ENCODE peak calls at places on chromosomes 16 and 17, in nine cellular contexts. One of them, this sample, is unnamed.

GRCh38 chr17:5610956-5611355 is 26.6 kb upstream of the NLRP1 start:
- DNase-seq in fibroblast of pulmonary artery: no peak
- DNase-seq in OCI-LY7: no peak
- DNase-seq in mucosa of descending colon: no peak
- DNase-seq in psoas muscle: no peak
- DNase-seq in lower leg skin: peak
- DNase-seq in thoracic aorta: no peak
- DNase-seq in neural progenitor cell: no peak
- DNase-seq in right atrium auricular region: no peak
- DNase-seq in this sample: no peak

GRCh38 chr17:40315678-40316570 is 6.9 kb downstream of the RARA start:
- DNase-seq in fibroblast of pulmonary artery: no peak
- DNase-seq in OCI-LY7: no peak
- DNase-seq in mucosa of descending colon: peak
- DNase-seq in psoas muscle: peak
- DNase-seq in lower leg skin: no peak
- DNase-seq in thoracic aorta: no peak
- DNase-seq in neural progenitor cell: no peak
- DNase-seq in right atrium auricular region: no peak
- DNase-seq in this sample: no peak

GRCh38 chr16:23836404-23837291 is 865 bp downstream of the PRKCB start:
- DNase-seq in fibroblast of pulmonary artery: no peak
- DNase-seq in OCI-LY7: peak
- DNase-seq in mucosa of descending colon: peak
- DNase-seq in psoas muscle: peak
- DNase-seq in lower leg skin: no peak
- DNase-seq in thoracic aorta: no peak
- DNase-seq in neural progenitor cell: peak
- DNase-seq in right atrium auricular region: no peak
- DNase-seq in this sample: peak

GRCh38 chr16:19330801-19331484 is 45.4 kb downstream of the CLEC19A start:
- DNase-seq in fibroblast of pulmonary artery: no peak
- DNase-seq in OCI-LY7: no peak
- DNase-seq in mucosa of descending colon: no peak
- DNase-seq in psoas muscle: no peak
- DNase-seq in lower leg skin: no peak
- DNase-seq in thoracic aorta: no peak
- DNase-seq in neural progenitor cell: no peak
- DNase-seq in right atrium auricular region: no peak
- DNase-seq in this sample: no peak

GRCh38 chr16:30780021-30780420 is 7.0 kb downstream of the ZNF629 start:
- DNase-seq in fibroblast of pulmonary artery: no peak
- DNase-seq in OCI-LY7: no peak
- DNase-seq in mucosa of descending colon: no peak
- DNase-seq in psoas muscle: no peak
- DNase-seq in lower leg skin: no peak
- DNase-seq in thoracic aorta: no peak
- DNase-seq in neural progenitor cell: no peak
- DNase-seq in right atrium auricular region: no peak
- DNase-seq in this sample: no peak

GRCh38 chr16:8712589-8713361 is 38.4 kb downstream of the ABAT start:
- DNase-seq in fibroblast of pulmonary artery: no peak
- DNase-seq in OCI-LY7: no peak
- DNase-seq in mucosa of descending colon: no peak
- DNase-seq in psoas muscle: no peak
- DNase-seq in lower leg skin: no peak
- DNase-seq in thoracic aorta: no peak
- DNase-seq in neural progenitor cell: peak
- DNase-seq in right atrium auricular region: no peak
- DNase-seq in this sample: no peak

GRCh38 chr17:61354895-61355294 is 44.7 kb upstream of the TBX2 start:
- DNase-seq in fibroblast of pulmonary artery: no peak
- DNase-seq in OCI-LY7: no peak
- DNase-seq in mucosa of descending colon: no peak
- DNase-seq in psoas muscle: no peak
- DNase-seq in lower leg skin: no peak
- DNase-seq in thoracic aorta: no peak
- DNase-seq in neural progenitor cell: peak
- DNase-seq in right atrium auricular region: no peak
- DNase-seq in this sample: no peak

GRCh38 chr17:47837401-47838039 is 3.6 kb downstream of the SCRN2 start:
- DNase-seq in fibroblast of pulmonary artery: no peak
- DNase-seq in OCI-LY7: no peak
- DNase-seq in mucosa of descending colon: no peak
- DNase-seq in psoas muscle: no peak
- DNase-seq in lower leg skin: no peak
- DNase-seq in thoracic aorta: no peak
- DNase-seq in neural progenitor cell: no peak
- DNase-seq in right atrium auricular region: no peak
- DNase-seq in this sample: no peak

DNA sequence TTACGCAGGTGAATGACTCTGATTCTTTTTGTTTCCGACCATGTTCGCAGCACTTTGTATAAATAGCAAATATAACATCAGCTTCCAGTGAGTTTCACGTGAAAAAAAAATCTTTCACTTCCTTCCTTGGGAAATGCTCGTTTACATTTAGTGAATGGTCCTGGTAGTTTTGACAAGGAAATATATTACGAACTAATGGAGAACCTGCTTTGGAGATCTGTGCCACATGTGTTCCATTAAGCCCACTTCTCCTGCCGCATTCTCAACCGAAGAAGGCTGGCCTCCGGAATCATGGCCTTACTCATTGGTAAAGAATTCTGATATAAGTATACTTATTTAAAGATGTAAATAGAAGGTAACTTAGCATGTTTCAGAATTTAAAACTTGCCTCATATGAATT is 3.6 kb downstream of the CRAMP1 start:
- DNase-seq in fibroblast of pulmonary artery: no peak
- DNase-seq in OCI-LY7: no peak
- DNase-seq in mucosa of descending colon: no peak
- DNase-seq in psoas muscle: no peak
- DNase-seq in lower leg skin: no peak
- DNase-seq in thoracic aorta: no peak
- DNase-seq in neural progenitor cell: no peak
- DNase-seq in right atrium auricular region: no peak
- DNase-seq in this sample: no peak
- H3K4me3 ChIP-seq in fibroblast of pulmonary artery: peak
- H3K4me3 ChIP-seq in OCI-LY7: no peak
- H3K4me3 ChIP-seq in mucosa of descending colon: no peak
- H3K4me3 ChIP-seq in psoas muscle: peak
- H3K4me3 ChIP-seq in lower leg skin: no peak
- H3K4me3 ChIP-seq in thoracic aorta: no peak
- H3K4me3 ChIP-seq in neural progenitor cell: peak
- H3K4me3 ChIP-seq in right atrium auricular region: peak
- H3K4me3 ChIP-seq in this sample: no peak

GRCh38 chr17:1186923-1187771 is 7.4 kb upstream of the ABR start:
- DNase-seq in fibroblast of pulmonary artery: peak
- DNase-seq in OCI-LY7: peak
- DNase-seq in mucosa of descending colon: peak
- DNase-seq in psoas muscle: peak
- DNase-seq in lower leg skin: peak
- DNase-seq in thoracic aorta: no peak
- DNase-seq in neural progenitor cell: peak
- DNase-seq in right atrium auricular region: peak
- DNase-seq in this sample: peak
- H3K4me3 ChIP-seq in fibroblast of pulmonary artery: no peak
- H3K4me3 ChIP-seq in OCI-LY7: no peak
- H3K4me3 ChIP-seq in mucosa of descending colon: no peak
- H3K4me3 ChIP-seq in psoas muscle: peak
- H3K4me3 ChIP-seq in lower leg skin: no peak
- H3K4me3 ChIP-seq in thoracic aorta: peak
- H3K4me3 ChIP-seq in neural progenitor cell: no peak
- H3K4me3 ChIP-seq in right atrium auricular region: peak
- H3K4me3 ChIP-seq in this sample: no peak

GRCh38 chr17:4023220-4023619 is 59.0 kb upstream of the ATP2A3 start:
- DNase-seq in fibroblast of pulmonary artery: no peak
- DNase-seq in OCI-LY7: no peak
- DNase-seq in mucosa of descending colon: no peak
- DNase-seq in psoas muscle: no peak
- DNase-seq in lower leg skin: no peak
- DNase-seq in thoracic aorta: no peak
- DNase-seq in neural progenitor cell: no peak
- DNase-seq in right atrium auricular region: no peak
- DNase-seq in this sample: no peak
- H3K4me3 ChIP-seq in fibroblast of pulmonary artery: no peak
- H3K4me3 ChIP-seq in OCI-LY7: no peak
- H3K4me3 ChIP-seq in mucosa of descending colon: no peak
- H3K4me3 ChIP-seq in psoas muscle: no peak
- H3K4me3 ChIP-seq in lower leg skin: no peak
- H3K4me3 ChIP-seq in thoracic aorta: no peak
- H3K4me3 ChIP-seq in neural progenitor cell: no peak
- H3K4me3 ChIP-seq in right atrium auricular region: no peak
- H3K4me3 ChIP-seq in this sample: no peak

GRCh38 chr17:17873450-17873991 is 36.7 kb upstream of the SREBF1 start:
- DNase-seq in fibroblast of pulmonary artery: no peak
- DNase-seq in OCI-LY7: no peak
- DNase-seq in mucosa of descending colon: no peak
- DNase-seq in psoas muscle: no peak
- DNase-seq in lower leg skin: no peak
- DNase-seq in thoracic aorta: no peak
- DNase-seq in neural progenitor cell: no peak
- DNase-seq in right atrium auricular region: no peak
- DNase-seq in this sample: no peak
- H3K4me3 ChIP-seq in fibroblast of pulmonary artery: no peak
- H3K4me3 ChIP-seq in OCI-LY7: no peak
- H3K4me3 ChIP-seq in mucosa of descending colon: no peak
- H3K4me3 ChIP-seq in psoas muscle: no peak
- H3K4me3 ChIP-seq in lower leg skin: no peak
- H3K4me3 ChIP-seq in thoracic aorta: no peak
- H3K4me3 ChIP-seq in neural progenitor cell: no peak
- H3K4me3 ChIP-seq in right atrium auricular region: no peak
- H3K4me3 ChIP-seq in this sample: no peak

DNA sequence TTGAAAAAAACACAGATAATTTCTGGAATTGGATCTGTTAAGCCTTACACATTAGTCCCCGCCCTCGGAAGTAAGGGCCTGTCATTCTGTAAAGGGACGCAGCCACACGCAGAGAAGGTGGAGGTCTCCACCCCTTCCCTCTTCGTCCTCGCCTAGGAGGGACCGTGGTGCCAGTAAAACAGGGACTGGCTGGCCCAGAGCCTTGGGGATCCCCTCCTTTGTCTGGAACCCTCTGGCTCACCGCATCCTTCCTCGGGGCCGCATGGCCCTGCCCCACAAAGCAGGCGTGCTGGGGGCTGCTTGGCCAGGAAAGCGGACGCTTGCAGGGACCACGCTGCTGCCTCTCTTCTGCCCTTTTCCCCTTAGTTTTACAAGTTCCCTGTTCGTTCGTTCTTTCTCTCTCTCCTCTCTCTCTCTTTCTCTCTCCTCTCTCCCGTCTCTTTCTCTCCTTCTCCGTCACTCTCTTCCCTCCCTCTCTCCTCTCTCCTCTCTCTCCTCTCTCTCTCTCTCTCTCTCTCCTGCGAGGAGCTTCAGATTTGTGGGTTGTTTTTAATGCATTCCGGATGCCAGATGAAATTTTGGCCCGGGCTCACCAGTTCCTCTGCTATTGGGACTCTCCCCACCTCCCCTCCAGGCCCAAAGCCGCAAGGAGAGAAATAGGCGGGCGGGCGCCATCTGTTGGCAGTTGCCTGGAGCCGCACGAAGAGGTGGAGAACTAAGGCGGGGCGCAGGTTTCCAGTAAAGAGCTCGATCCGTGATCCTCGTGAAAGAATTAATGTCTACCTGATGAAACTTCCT is 35.1 kb upstream of the CDRT4 start:
- DNase-seq in fibroblast of pulmonary artery: peak
- DNase-seq in OCI-LY7: peak
- DNase-seq in mucosa of descending colon: peak
- DNase-seq in psoas muscle: peak
- DNase-seq in lower leg skin: peak
- DNase-seq in thoracic aorta: peak
- DNase-seq in neural progenitor cell: peak
- DNase-seq in right atrium auricular region: peak
- DNase-seq in this sample: peak
- H3K4me3 ChIP-seq in fibroblast of pulmonary artery: peak
- H3K4me3 ChIP-seq in OCI-LY7: peak
- H3K4me3 ChIP-seq in mucosa of descending colon: no peak
- H3K4me3 ChIP-seq in psoas muscle: peak
- H3K4me3 ChIP-seq in lower leg skin: no peak
- H3K4me3 ChIP-seq in thoracic aorta: peak
- H3K4me3 ChIP-seq in neural progenitor cell: no peak
- H3K4me3 ChIP-seq in right atrium auricular region: peak
- H3K4me3 ChIP-seq in this sample: no peak

GRCh38 chr16:17131351-17131750 is 339.4 kb downstream of the XYLT1 start:
- DNase-seq in fibroblast of pulmonary artery: no peak
- DNase-seq in OCI-LY7: no peak
- DNase-seq in mucosa of descending colon: no peak
- DNase-seq in psoas muscle: no peak
- DNase-seq in lower leg skin: no peak
- DNase-seq in thoracic aorta: no peak
- DNase-seq in neural progenitor cell: no peak
- DNase-seq in right atrium auricular region: no peak
- DNase-seq in this sample: no peak

GRCh38 chr16:17129971-17130370 is 340.8 kb downstream of the XYLT1 start:
- DNase-seq in fibroblast of pulmonary artery: no peak
- DNase-seq in OCI-LY7: no peak
- DNase-seq in mucosa of descending colon: no peak
- DNase-seq in psoas muscle: no peak
- DNase-seq in lower leg skin: no peak
- DNase-seq in thoracic aorta: no peak
- DNase-seq in neural progenitor cell: no peak
- DNase-seq in right atrium auricular region: no peak
- DNase-seq in this sample: no peak

GRCh38 chr16:17134586-17134985 is 336.2 kb downstream of the XYLT1 start:
- DNase-seq in fibroblast of pulmonary artery: no peak
- DNase-seq in OCI-LY7: peak
- DNase-seq in mucosa of descending colon: no peak
- DNase-seq in psoas muscle: no peak
- DNase-seq in lower leg skin: no peak
- DNase-seq in thoracic aorta: no peak
- DNase-seq in neural progenitor cell: no peak
- DNase-seq in right atrium auricular region: no peak
- DNase-seq in this sample: peak

GRCh38 chr16:17133851-17134250 is 336.9 kb downstream of the XYLT1 start:
- DNase-seq in fibroblast of pulmonary artery: no peak
- DNase-seq in OCI-LY7: no peak
- DNase-seq in mucosa of descending colon: no peak
- DNase-seq in psoas muscle: no peak
- DNase-seq in lower leg skin: no peak
- DNase-seq in thoracic aorta: no peak
- DNase-seq in neural progenitor cell: no peak
- DNase-seq in right atrium auricular region: no peak
- DNase-seq in this sample: no peak

DNA sequence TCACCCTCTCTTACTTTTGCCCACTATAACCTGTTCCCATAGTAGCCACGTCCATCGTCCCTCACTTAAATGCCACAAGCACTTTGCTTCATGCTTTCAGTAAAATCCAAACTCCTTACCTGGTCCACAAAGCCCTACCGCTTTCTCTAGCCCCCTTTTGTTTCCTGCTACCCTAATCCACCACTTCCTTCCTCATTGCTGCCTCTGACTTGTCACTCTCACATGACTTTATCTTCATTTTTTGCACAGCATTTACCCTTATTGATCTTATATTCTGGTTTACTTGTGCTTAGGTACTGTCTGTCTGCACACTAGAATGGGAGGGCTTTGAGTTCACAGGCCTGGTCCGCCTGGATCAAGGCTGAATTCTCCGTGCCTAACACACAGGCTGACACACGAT is 340.0 kb downstream of the XYLT1 start:
- DNase-seq in fibroblast of pulmonary artery: no peak
- DNase-seq in OCI-LY7: no peak
- DNase-seq in mucosa of descending colon: no peak
- DNase-seq in psoas muscle: no peak
- DNase-seq in lower leg skin: no peak
- DNase-seq in thoracic aorta: no peak
- DNase-seq in neural progenitor cell: no peak
- DNase-seq in right atrium auricular region: no peak
- DNase-seq in this sample: no peak
- H3K4me3 ChIP-seq in fibroblast of pulmonary artery: no peak
- H3K4me3 ChIP-seq in OCI-LY7: no peak
- H3K4me3 ChIP-seq in mucosa of descending colon: no peak
- H3K4me3 ChIP-seq in psoas muscle: no peak
- H3K4me3 ChIP-seq in lower leg skin: no peak
- H3K4me3 ChIP-seq in thoracic aorta: no peak
- H3K4me3 ChIP-seq in neural progenitor cell: no peak
- H3K4me3 ChIP-seq in right atrium auricular region: no peak
- H3K4me3 ChIP-seq in this sample: no peak